ENCODE peak calls at places on chromosomes 12 and 14, in four cellular contexts. P, O, B and F are unnamed samples.

GRCh38 chr12:132131952-132132351 is 12.2 kb downstream of the DDX51 start:
- DNase-seq in P (no peak), O (no peak), B (no peak), F (no peak)

GRCh38 chr14:53226553-53226952 is 73.4 kb upstream of the DDHD1 start:
- DNase-seq in P (no peak), O (no peak), B (no peak), F (peak; percentile 69)

GRCh38 chr12:39277416-39277815 is 165.5 kb downstream of the KIF21A start:
- DNase-seq in P (no peak), O (no peak), B (no peak), F (no peak)

GRCh38 chr12:55707841-55708694 is at the start of gene ITGA7:
- DNase-seq in P (no peak), O (peak; percentile 78), B (peak; percentile 73), F (no peak)

GRCh38 chr14:65229431-65230286 is 127.3 kb upstream of the MAX start:
- DNase-seq in P (no peak), O (peak; percentile 76), B (peak; percentile 66), F (peak; percentile 43)

GRCh38 chr12:49895773-49896172 is 7.9 kb downstream of the FAIM2 start:
- DNase-seq in P (no peak), O (no peak), B (no peak), F (no peak)

GRCh38 chr12:127169321-127170270 is 1097.4 kb upstream of the TMEM132C start:
- DNase-seq in P (peak; percentile 80), O (no peak), B (no peak), F (no peak)

GRCh38 chr12:67788118-67788517 is 139.6 kb downstream of the DYRK2 start:
- DNase-seq in P (no peak), O (no peak), B (no peak), F (no peak)

GRCh38 chr12:76916170-76916540 is 37.3 kb upstream of the CSRP2 start:
- DNase-seq in P (no peak), O (no peak), B (no peak), F (no peak)

GRCh38 chr12:76920182-76921014 is 41.6 kb upstream of the CSRP2 start:
- DNase-seq in P (no peak), O (no peak), B (no peak), F (no peak)

GRCh38 chr12:76919388-76920181 is 40.8 kb upstream of the CSRP2 start:
- DNase-seq in P (no peak), O (no peak), B (no peak), F (no peak)

GRCh38 chr12:76914102-76914859 is 35.5 kb upstream of the CSRP2 start:
- DNase-seq in P (no peak), O (no peak), B (no peak), F (no peak)

GRCh38 chr12:76915381-76916169 is 36.8 kb upstream of the CSRP2 start:
- DNase-seq in P (no peak), O (no peak), B (no peak), F (peak; percentile 11)
- H3K4me3 ChIP-seq in P (no peak overlapping the region), O (no peak overlapping the region), B (no peak overlapping the region), F (no peak overlapping the region)

DNA sequence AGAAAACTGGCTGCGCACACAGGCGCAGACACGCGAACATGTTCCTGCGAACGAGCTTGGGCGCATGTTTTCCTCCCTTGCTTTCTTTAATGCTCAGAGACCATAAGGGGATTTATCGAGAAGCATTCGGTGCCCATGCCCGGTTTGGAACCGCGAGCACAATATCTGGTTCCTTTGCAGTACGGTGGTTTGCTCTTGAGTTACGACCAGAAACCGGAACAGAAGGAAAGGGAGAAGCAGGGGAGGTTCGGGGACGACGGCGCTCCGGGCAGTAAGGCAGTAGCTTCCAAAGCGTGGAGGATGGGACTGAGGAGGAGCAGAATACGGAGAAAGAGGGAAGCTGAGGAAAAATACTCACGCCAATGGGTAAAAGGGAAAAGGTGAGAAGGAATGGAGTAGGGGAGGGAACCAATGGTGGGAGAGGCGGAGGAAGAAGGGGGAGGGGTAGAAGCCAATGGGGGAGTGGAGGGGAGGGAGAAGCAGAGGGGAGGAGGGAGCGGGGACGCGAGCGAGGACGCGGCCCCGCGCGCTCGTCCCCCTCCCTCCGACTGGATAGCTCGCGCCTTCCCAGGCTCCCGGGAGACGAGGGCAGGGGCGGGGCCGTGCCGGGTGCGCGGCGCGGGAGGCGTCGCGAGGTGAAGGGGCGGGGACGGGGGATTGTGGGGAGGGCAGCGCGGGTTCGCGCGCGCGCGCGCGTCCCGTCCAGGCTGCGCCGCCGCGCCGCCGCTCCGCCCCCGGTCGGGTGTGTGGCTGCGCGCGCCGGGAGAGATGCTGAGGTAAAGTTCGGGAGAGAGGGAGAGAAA is 625 bp upstream of the ARHGAP5 start:
- DNase-seq in P (peak; percentile 81), O (peak; percentile 98), B (peak; percentile 98), F (peak; percentile 98)
- TF ChIP-seq CTCF in P (no peak), O (no peak), B (no peak), F (no peak)

DNA sequence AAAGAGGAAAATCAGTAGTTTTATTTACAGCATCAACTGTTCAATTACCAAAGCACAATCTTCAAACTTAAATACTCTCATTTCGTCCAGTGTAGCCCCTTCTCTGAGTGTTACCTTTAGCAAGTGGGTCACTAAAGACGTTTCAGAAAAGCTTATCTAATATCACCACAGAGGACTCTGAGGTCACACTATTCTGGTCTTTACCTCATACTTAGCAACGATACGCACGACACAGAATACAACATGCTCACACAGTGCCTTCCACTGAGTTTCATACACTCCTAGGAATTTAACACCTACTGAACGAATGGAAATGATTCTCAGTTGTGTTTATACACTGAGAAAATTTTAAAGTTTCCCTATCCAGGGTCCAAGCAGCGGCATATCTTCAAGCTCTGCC is 2.0 kb downstream of the SYT10 start:
- DNase-seq in P (no peak), O (no peak), B (no peak), F (no peak)
- H3K4me3 ChIP-seq in P (no peak overlapping the region), O (no peak overlapping the region), B (no peak overlapping the region), F (no peak overlapping the region)

GRCh38 chr12:23503544-23503943 is 445.9 kb downstream of the SOX5 start:
- DNase-seq in P (no peak), O (no peak), B (no peak), F (no peak)

GRCh38 chr12:23504641-23505399 is 444.6 kb downstream of the SOX5 start:
- DNase-seq in P (no peak), O (no peak), B (no peak), F (no peak)

GRCh38 chr12:23502259-23502658 is 447.2 kb downstream of the SOX5 start:
- DNase-seq in P (no peak), O (no peak), B (no peak), F (no peak)

GRCh38 chr12:23504043-23504442 is 445.4 kb downstream of the SOX5 start:
- DNase-seq in P (no peak), O (no peak), B (no peak), F (no peak)
- TF ChIP-seq CTCF in P (no peak), O (no peak), B (peak; percentile 28), F (no peak)

GRCh38 chr14:102924632-102925588 is 2.4 kb downstream of the AMN start:
- DNase-seq in P (no peak), O (no peak), B (no peak), F (no peak)

GRCh38 chr14:102923920-102924486 is 1.5 kb downstream of the AMN start:
- DNase-seq in P (no peak), O (peak; percentile 66), B (no peak), F (no peak)

GRCh38 chr14:102922490-102923200 is at the start of gene AMN:
- DNase-seq in P (no peak), O (peak; percentile 93), B (no peak), F (peak; percentile 8)

GRCh38 chr14:102925646-102926045 is 3.2 kb downstream of the AMN start:
- DNase-seq in P (no peak), O (no peak), B (no peak), F (no peak)

GRCh38 chr14:102923201-102923919 is 897 bp downstream of the AMN start:
- DNase-seq in P (no peak), O (peak; percentile 67), B (no peak), F (no peak)
- H3K4me3 ChIP-seq in P (peak overlapping the region; percentile 29), O (peak overlapping the region; percentile 70), B (peak overlapping the region; percentile 34), F (peak overlapping the region; percentile 21)